ENCODE peak calls at places on chromosomes 12 and 14, in seven cellular contexts. W is psoas muscle, G is fibroblast of villous mesenchyme, Q is NT2/D1, O is mammary epithelial cell, Z is Panc1, I is PC-3. U is an unnamed sample.

GRCh38 chr12:122243965-122244364 is 18.1 kb upstream of the DIABLO start:
- DNase-seq in G (no peak), W (no peak), Q (no peak), Z (no peak), I (no peak), O (no peak), U (no peak)

GRCh38 chr12:132604108-132605054 is 6.0 kb downstream of the LRCOL1 start:
- DNase-seq in Z (no peak), W (no peak), I (no peak), G (no peak), O (no peak), Q (no peak), U (no peak)

GRCh38 chr12:12217018-12217359 is 49.9 kb downstream of the LRP6 start:
- DNase-seq in Z (no peak), Q (no peak), G (no peak), O (no peak), I (no peak), W (no peak), U (no peak)

GRCh38 chr12:13101854-13102375 is 1.6 kb downstream of the GSG1 start:
- DNase-seq in Q (no peak), I (peak), W (no peak), O (peak), G (peak), Z (no peak), U (no peak)

GRCh38 chr12:104721944-104722343 is 236.1 kb downstream of the SLC41A2 start:
- DNase-seq in I (no peak), W (no peak), Q (no peak), Z (no peak), G (no peak), O (no peak), U (no peak)

GRCh38 chr12:110247340-110248095 is 33.5 kb upstream of the ATP2A2 start:
- DNase-seq in I (peak), G (no peak), O (peak), Z (no peak), W (peak), Q (no peak), U (no peak)

GRCh38 chr14:69767369-69767999 is 542 bp downstream of the SRSF5 start:
- DNase-seq in W (peak), Z (peak), I (peak), G (peak), Q (peak), O (peak), U (peak)

GRCh38 chr12:123743002-123743401 is 19.1 kb upstream of the DNAH10 start:
- DNase-seq in O (no peak), G (no peak), Z (no peak), Q (no peak), I (no peak), W (no peak), U (no peak)

GRCh38 chr14:61671086-61671485 is 24.2 kb upstream of the HIF1A start:
- DNase-seq in G (no peak), I (no peak), Z (no peak), W (no peak), Q (no peak), O (no peak), U (no peak)

GRCh38 chr12:59928416-59928815 is 332.6 kb downstream of the SLC16A7 start:
- DNase-seq in O (peak), G (no peak), I (peak), W (no peak), Q (no peak), Z (no peak), U (no peak)

GRCh38 chr14:64864258-64864657 is 15.4 kb downstream of the SPTB start:
- DNase-seq in W (no peak), Z (no peak), I (no peak), Q (no peak), O (no peak), G (no peak), U (no peak)

GRCh38 chr12:21877583-21877982 is 63.6 kb downstream of the ABCC9 start:
- DNase-seq in G (no peak), O (no peak), Q (no peak), Z (no peak), I (no peak), W (no peak), U (no peak)

GRCh38 chr14:93332032-93332852 is 594 bp downstream of the BTBD7 start:
- DNase-seq in W (peak), I (peak), G (peak), O (peak), Z (no peak), Q (no peak), U (no peak)

GRCh38 chr12:9869307-9870161 is at the start of gene CLEC2B:
- DNase-seq in Z (no peak), I (peak), O (peak), W (no peak), G (peak), Q (no peak), U (peak)

GRCh38 chr12:9867531-9867930 is 1.6 kb downstream of the CLEC2B start:
- DNase-seq in I (no peak), Q (no peak), G (peak), W (no peak), Z (no peak), O (no peak), U (no peak)

GRCh38 chr12:9866786-9867379 is 2.3 kb downstream of the CLEC2B start:
- DNase-seq in W (no peak), Q (no peak), Z (no peak), O (no peak), G (no peak), I (no peak), U (no peak)

GRCh38 chr12:9868951-9869306 is 225 bp downstream of the CLEC2B start:
- DNase-seq in W (no peak), I (no peak), G (no peak), O (no peak), Z (no peak), Q (no peak), U (no peak)

DNA sequence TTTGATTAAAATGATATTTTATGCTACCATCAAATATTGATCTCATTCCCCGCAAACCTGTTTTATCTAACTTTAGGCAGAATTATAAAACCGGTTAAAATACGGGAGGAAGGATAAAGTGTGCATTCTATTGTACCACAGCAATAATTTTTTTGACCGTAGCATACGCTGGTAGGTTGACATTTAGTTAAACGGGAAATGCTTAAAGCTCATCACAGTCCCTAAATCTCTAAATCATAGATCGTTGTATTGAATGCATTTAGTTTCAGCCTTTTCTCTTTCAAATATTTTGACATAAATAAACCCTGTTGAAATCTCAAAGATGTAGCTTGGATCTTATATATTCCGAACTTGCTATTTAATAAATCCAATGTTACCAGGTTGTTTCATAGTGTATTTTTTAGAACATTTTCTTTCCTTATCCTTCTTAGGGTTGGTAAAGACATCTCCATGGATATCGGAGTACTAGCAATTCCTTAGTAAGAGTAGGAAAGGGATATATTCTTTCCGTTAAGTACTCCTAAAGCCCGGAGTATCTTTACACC is 811 bp downstream of the CLEC2B start:
- DNase-seq in I (no peak), W (no peak), Q (no peak), G (peak), Z (no peak), O (no peak), U (no peak)
- H3K4me3 ChIP-seq in I (no peak), W (peak), Q (no peak), G (peak), Z (peak), O (no peak), U (no peak)

DNA sequence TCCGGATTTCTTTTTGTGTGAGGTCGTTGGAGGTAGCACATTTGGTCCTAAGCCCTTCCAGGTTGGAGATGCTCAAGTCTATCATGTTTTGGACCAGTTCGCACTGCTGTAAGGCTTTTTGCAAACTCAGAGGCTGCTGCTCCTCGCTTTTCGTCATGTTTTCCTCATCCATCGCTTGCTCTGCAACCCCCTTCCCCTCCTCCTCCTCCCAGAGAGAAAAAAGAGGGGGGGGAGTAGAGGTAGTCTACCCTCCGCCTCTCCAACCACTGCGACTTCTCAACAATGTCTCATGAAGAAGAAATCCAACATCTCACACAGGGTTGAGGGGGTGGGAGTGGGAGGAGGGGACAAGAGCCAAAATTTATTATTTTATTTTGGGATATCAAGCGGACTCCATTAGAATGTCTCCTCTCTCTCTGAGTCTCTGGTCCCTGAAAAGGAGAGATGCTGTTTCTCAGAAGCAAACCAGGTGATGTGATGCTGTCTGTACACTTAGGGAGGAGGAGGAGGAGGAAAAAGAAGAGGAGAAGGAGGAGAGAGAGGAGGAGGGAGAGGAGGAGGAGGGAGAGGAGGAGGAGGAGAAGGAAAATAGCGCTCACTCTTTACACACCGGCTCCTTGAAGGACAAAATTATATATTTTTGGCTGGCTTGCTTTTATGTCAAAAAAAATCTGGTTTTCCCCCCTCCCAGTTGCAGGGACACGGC is 553 bp downstream of the KSR2 start:
- DNase-seq in I (no peak), Q (no peak), Z (no peak), O (no peak), W (no peak), G (no peak), U (no peak)
- H3K4me3 ChIP-seq in I (peak), Q (peak), Z (peak), O (peak), W (peak), G (no peak), U (peak)

GRCh38 chr14:99561827-99562226 is 42.2 kb downstream of the CCDC85C start:
- DNase-seq in G (no peak), I (no peak), O (no peak), W (no peak), Q (no peak), Z (no peak), U (no peak)

GRCh38 chr14:99562848-99563748 is 40.9 kb downstream of the CCDC85C start:
- DNase-seq in I (peak), Q (no peak), O (peak), Z (no peak), W (peak), G (peak), U (no peak)

GRCh38 chr14:99559286-99559990 is 44.6 kb downstream of the CCDC85C start:
- DNase-seq in O (no peak), W (no peak), Z (no peak), Q (no peak), I (no peak), G (no peak), U (no peak)

GRCh38 chr14:99560403-99560802 is 43.6 kb downstream of the CCDC85C start:
- DNase-seq in W (no peak), Q (no peak), I (no peak), Z (no peak), G (no peak), O (no peak), U (no peak)

GRCh38 chr14:99560946-99561683 is 42.9 kb downstream of the CCDC85C start:
- DNase-seq in Z (no peak), O (no peak), I (peak), G (no peak), W (no peak), Q (no peak), U (no peak)
- H3K4me3 ChIP-seq in Z (no peak), O (no peak), I (no peak), G (no peak), W (no peak), Q (no peak), U (no peak)

DNA sequence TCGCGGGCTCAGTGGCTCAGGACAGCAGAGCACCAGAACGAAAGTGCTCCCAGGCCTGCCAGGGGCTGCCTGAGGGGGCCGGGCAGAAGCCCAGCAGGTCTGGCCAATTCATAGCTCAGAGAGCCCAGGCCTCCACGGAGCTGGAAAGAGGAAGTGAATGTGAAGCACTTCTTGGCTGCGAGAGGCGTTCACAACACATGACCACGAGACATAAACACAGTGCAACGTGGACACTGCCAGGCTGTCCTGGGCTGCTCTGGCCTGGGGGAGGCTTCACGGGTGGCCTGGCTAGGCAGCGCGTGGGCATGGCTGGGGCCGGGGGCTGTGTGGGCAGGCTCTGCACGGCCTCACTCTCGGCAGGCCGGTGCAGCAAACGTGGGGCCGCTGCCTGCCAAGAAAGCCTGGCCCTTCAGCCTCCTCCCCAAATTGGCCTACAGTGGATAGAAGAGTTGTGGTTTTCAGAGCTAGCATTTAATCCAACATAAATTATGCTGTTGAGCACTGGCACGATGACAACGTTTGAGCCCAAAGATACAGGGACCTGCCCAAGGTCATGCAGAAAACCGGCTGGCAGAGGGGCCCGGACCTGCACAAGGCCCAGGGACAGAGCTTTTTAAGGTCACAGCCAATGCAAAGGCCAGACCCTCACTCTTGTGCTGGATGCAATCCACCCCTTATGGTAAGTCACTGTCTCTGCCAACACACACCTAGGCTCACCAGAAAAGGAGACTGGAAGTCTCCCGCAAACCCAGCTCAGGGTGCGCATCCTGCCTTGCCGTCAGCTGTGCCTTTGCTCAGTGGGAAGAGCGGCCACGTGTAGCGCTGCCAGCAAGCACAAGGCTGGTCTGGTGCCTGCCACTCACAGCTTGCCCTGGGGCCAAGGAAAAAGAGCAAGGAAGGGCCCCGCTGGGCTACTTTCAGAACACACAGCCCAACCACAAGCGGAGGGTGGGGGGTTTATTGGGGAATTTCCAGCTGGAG is 8.6 kb downstream of the SLC25A29 start:
- DNase-seq in Q (no peak), W (peak), G (peak), O (no peak), I (no peak), Z (no peak), U (peak)
- H3K4me3 ChIP-seq in Q (no peak), W (no peak), G (no peak), O (no peak), I (no peak), Z (no peak), U (no peak)

GRCh38 chr14:105859717-105860614 is 333.6 kb downstream of the TMEM121 start:
- DNase-seq in Q (no peak), O (no peak), I (no peak), Z (no peak), W (no peak), G (no peak), U (no peak)

GRCh38 chr14:105856676-105857222 is 330.4 kb downstream of the TMEM121 start:
- DNase-seq in Q (no peak), I (no peak), Z (no peak), G (no peak), W (no peak), O (no peak), U (no peak)

GRCh38 chr14:105857816-105858675 is 331.7 kb downstream of the TMEM121 start:
- DNase-seq in W (no peak), I (no peak), G (no peak), Z (no peak), O (no peak), Q (no peak), U (no peak)

GRCh38 chr14:105857223-105857815 is 330.9 kb downstream of the TMEM121 start:
- DNase-seq in I (no peak), O (no peak), G (no peak), Z (no peak), Q (no peak), W (no peak), U (no peak)

DNA sequence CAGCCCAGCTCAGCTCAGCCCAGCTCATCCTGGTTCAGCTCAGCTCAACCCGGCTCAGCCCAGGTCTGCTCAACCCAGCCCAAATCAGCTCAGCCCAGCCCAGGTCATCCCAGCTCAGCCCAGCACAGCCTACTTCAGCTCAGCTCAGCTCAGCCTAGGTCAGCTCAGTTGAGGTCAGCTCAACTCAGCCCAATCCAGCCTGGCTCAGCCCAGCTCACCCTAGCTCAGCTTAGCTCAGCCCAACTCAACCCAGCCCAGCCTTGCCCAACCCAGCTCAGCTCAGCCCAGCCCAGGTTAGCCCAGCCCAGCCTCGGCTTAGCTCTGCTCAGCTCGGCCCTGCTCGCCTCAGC is 332.3 kb downstream of the TMEM121 start:
- DNase-seq in O (no peak), Q (no peak), W (no peak), G (no peak), Z (no peak), I (no peak), U (no peak)
- H3K4me3 ChIP-seq in O (no peak), Q (no peak), W (no peak), G (no peak), Z (no peak), I (no peak), U (no peak)

GRCh38 chr12:102917026-102917787 is at the start of gene PAH:
- DNase-seq in Q (peak), W (no peak), O (no peak), G (no peak), Z (no peak), I (no peak), U (no peak)
- H3K4me3 ChIP-seq in Q (peak), W (no peak), O (peak), G (no peak), Z (peak), I (peak), U (no peak)

DNA sequence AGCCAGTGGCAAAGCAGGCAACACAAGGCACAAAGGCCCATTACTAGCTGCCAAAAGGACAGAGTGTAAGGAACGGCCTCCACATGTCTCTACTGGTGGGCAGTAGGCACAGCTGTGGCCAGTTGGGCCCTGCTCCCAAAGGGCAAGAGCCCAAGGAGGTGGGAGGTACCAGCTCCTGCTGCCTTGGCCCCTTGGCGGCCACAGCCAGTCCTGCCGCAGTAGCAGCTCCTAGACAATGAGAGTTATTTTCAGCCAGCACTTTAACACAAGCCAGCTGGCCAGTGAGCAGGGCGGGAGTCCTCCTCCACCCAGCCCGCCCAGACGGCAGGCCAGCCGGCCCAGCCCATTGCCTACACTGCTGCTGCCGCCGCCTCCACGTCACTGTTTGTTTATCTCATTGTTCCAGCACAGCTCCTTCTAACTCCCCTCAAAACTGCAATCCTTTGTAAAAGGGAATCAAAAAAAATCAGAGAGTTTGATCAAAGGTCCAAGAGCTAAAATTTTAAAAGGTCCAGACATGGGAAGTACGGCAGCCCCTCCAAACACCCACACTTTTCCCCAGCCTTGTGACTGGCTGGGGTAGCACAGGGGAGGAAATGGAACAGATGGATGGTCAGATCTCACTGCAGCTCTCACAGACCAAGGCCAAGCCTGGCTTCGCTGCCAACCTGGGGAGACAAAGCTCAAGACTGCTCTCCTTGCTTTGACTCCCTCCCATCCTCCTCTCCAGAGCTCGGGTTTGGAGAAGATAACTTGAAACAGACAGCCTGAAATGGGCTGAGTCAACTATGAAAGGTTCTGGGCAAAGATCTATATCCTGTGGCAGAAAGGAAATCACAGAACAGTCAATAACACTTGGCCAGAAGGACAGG is 33.5 kb downstream of the FMNL3 start:
- DNase-seq in Q (no peak), G (peak), O (peak), Z (no peak), W (peak), I (no peak), U (peak)
- H3K4me3 ChIP-seq in Q (no peak), G (no peak), O (no peak), Z (no peak), W (peak), I (no peak), U (no peak)

GRCh38 chr12:67727652-67728295 is 79.2 kb downstream of the DYRK2 start:
- DNase-seq in W (no peak), Z (no peak), O (no peak), G (peak), Q (no peak), I (no peak), U (no peak)
- H3K4me3 ChIP-seq in W (no peak), Z (no peak), O (no peak), G (no peak), Q (no peak), I (no peak), U (no peak)

GRCh38 chr12:52036587-52037171 is 14.6 kb upstream of the NR4A1 start:
- DNase-seq in W (peak), Z (no peak), Q (no peak), G (peak), O (peak), I (peak), U (no peak)
- H3K4me3 ChIP-seq in W (peak), Z (peak), Q (peak), G (peak), O (peak), I (peak), U (peak)

U was measured in skeletal muscle cell.